ENCODE peak calls at places on chromosomes 11 and 22, in five cellular contexts. U, S, A, E and F are unnamed samples.

GRCh38 chr11:3043315-3043871 is 13.8 kb downstream of the CARS1 start:
- DNase-seq in U (no peak), S (no peak), A (no peak), E (no peak), F (no peak)

GRCh38 chr11:75342231-75342918 is 9.1 kb downstream of the ARRB1 start:
- DNase-seq in U (no peak), S (no peak), E (no peak), A (no peak), F (no peak)

GRCh38 chr11:69801513-69802335 is 17.5 kb downstream of the FGF3 start:
- DNase-seq in U (no peak), E (peak), A (no peak), S (peak), F (no peak)

GRCh38 chr11:94815705-94816344 is 47.7 kb downstream of the AMOTL1 start:
- DNase-seq in A (peak), S (peak), E (peak), U (no peak), F (peak)

GRCh38 chr11:64727131-64727530 is 4.1 kb upstream of the NRXN2 start:
- DNase-seq in U (no peak), A (no peak), S (no peak), E (no peak), F (no peak)

GRCh38 chr22:30372915-30373314 is 14.3 kb downstream of the RNF215 start:
- DNase-seq in E (no peak), A (peak), S (no peak), U (no peak), F (no peak)

GRCh38 chr11:108865411-108865810 is 200.5 kb downstream of the DDX10 start:
- DNase-seq in E (no peak), S (no peak), A (no peak), U (no peak), F (no peak)

GRCh38 chr22:30717331-30717921 is 22.8 kb downstream of the OSBP2 start:
- DNase-seq in U (no peak), E (no peak), A (no peak), S (no peak), F (no peak)

GRCh38 chr11:57493507-57494503 is 21.7 kb downstream of the SLC43A1 start:
- DNase-seq in E (peak), U (peak), S (peak), A (peak), F (no peak)

GRCh38 chr22:20076627-20077172 is 3.3 kb upstream of the DGCR8 start:
- DNase-seq in S (peak), U (peak), E (no peak), A (no peak), F (no peak)

GRCh38 chr11:71425851-71426250 is 22.3 kb downstream of the DHCR7 start:
- DNase-seq in E (no peak), U (no peak), A (no peak), S (no peak), F (no peak)

GRCh38 chr11:134069426-134069921 is 602 bp downstream of the JAM3 start:
- DNase-seq in A (no peak), E (peak), S (peak), U (no peak), F (no peak)

GRCh38 chr11:117197516-117198456 is 1.4 kb upstream of the TAGLN start:
- DNase-seq in E (peak), A (no peak), U (peak), S (peak), F (peak)

GRCh38 chr22:39178206-39179111 is 26.0 kb upstream of the CBX7 start:
- DNase-seq in E (no peak), S (no peak), U (no peak), A (no peak), F (no peak)

GRCh38 chr22:21984793-21985192 is 2.2 kb upstream of the TOP3B start:
- DNase-seq in E (peak), A (peak), U (no peak), S (peak), F (peak)

GRCh38 chr22:39138357-39138997 is 14.0 kb downstream of the CBX7 start:
- DNase-seq in S (peak), A (no peak), E (no peak), U (no peak), F (no peak)

GRCh38 chr11:96112192-96113099 is 188.5 kb upstream of the MTMR2 start:
- DNase-seq in U (no peak), A (no peak), S (no peak), E (no peak), F (no peak)

GRCh38 chr11:11074686-11075370 is 217.0 kb upstream of the ZBED5 start:
- DNase-seq in A (no peak), U (no peak), E (no peak), S (no peak), F (no peak)

GRCh38 chr11:130999086-130999485 is 82.8 kb upstream of the SNX19 start:
- DNase-seq in A (no peak), S (no peak), E (no peak), U (no peak), F (no peak)

DNA sequence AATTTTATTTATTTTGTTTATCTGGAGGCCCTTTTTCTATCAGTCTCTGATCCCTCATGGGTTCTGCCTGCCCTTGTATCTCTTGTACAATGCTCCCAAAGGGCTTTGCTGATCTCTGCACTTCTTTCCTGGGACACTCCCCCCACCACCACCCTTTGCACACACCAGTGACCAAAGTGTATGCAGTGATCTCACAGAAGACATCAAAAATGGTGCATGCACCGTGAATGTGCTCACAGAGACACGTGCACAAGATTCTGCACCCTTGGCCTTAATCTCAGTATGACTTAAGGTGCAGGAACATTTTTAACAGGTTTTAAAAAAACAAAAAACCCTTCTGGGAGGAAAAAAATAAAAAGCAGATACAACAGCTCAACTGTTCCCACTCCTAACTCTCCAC is 12.2 kb upstream of the ADSL start:
- DNase-seq in A (no peak), U (no peak), E (no peak), S (no peak), F (no peak)
- H3K4me3 ChIP-seq in A (no peak), U (no peak), E (no peak), S (no peak), F (no peak)

DNA sequence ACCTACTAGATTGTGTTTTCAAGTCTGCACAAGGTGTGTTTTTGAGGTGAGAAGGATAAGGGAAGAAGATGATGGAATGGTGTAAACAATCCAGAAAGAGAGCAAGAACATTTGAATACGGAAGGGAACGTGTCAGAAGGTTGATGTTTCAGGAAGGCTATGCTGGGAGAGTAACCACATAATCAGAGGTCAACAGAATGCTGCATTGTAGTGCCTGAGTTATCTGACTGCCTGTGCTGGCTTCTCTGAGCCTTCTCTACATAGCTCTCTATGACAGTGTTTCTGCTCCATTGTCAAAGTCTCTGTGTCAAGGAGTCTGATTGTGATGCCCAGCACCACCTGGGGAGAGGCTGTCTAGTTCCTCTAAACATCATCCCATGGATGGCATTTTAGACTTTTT is 74.1 kb downstream of the CYB5R2 start:
- DNase-seq in E (no peak), U (no peak), S (no peak), A (no peak), F (no peak)
- H3K4me3 ChIP-seq in E (no peak), U (no peak), S (no peak), A (no peak), F (no peak)

DNA sequence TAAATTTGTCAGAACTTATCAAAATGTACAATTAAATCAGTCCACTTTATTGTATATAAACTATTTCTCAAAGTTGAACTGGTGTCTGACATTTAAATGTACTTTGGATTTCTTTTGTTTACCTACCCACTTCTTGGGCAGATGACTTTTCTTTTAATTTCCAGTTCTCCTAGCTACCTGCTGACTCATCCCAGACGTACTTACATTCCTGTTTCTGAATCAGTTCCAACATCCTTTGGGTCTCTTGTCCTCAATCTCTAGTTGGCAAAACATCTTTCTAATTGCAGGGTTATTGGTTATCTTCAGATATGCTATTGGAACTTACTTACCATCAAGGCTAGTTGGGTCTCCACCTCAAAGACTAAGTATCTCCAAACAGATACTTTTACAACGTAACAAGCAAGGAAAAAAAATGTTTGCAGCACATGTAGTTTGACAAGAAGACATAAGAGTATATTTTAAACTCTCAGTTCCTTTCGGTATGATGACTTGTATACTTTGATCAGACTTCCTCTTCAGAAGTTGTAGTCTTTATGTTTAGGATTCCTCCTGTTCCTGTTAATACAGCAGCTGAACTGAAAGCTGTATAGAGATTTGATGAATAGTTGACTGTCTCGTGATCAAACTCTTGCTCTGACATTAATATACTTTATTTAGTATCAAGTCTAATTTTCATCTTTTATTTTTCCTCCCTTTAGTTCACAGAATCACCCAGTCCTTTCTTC is 43.2 kb downstream of the PACS1 start:
- DNase-seq in E (no peak), A (no peak), S (no peak), U (no peak), F (no peak)
- H3K4me3 ChIP-seq in E (no peak), A (no peak), S (no peak), U (no peak), F (no peak)

GRCh38 chr11:111417766-111418435 is 38.8 kb upstream of the POU2AF1 start:
- DNase-seq in S (no peak), E (no peak), A (no peak), U (no peak), F (no peak)
- H3K4me3 ChIP-seq in S (no peak), E (no peak), A (no peak), U (no peak), F (no peak)

DNA sequence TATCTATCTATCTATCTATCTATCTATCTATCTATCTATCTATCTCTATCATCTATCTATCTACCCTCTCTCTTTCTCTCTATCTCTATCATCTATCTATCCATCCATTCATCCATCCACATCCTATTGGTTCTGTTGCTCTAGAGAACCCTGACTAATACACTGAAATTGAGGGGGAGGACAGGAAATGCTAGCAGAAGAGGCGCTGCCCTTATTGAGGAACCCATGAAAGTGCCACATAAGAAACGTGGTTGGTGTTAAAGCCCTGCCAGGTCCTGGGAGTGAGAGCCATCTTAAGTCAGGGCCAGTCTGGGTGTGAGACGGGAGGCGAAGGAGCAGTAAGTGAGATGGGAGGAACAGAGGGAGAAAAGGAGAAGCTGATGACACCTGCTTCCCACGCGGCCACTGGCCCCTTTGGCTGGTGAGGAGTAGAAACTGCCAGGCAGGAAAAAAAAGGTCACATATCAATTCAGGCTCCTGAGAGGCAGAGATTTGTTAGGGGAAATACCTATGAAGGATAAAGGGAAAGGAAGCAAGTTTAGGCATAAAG is 87.9 kb upstream of the PLET1 start:
- DNase-seq in A (peak), S (no peak), U (no peak), E (no peak), F (no peak)
- H3K4me3 ChIP-seq in A (no peak), S (no peak), U (no peak), E (no peak), F (no peak)